ENCODE peak calls at places on chromosomes 2 and 18, in five cellular contexts. A is colonic mucosa; J is Panc1; X is endothelial cell; I is activated T-helper 2 cell treated with anti-CD3 and anti-CD28 coated beads, Interferon-gamma antibody, Interleukin-2, Interleukin-4, amounts not matched to agents 10 μg/mL and 5 μg/mL and 100 μg/mL, durations not matched to agents 14 hours and 24 hours and 36 hours. S is an unnamed sample.

GRCh38 chr2:183224933-183225332 is 100.7 kb downstream of the NUP35 start:
- DNase-seq in A (no peak), J (no peak), X (no peak), I (no peak), S (no peak)

GRCh38 chr2:189210250-189211075 is 30.9 kb upstream of the COL5A2 start:
- DNase-seq in A (peak), J (no peak), X (no peak), I (no peak), S (peak)

GRCh38 chr2:7595181-7595580 is 678.0 kb downstream of the RNF144A start:
- DNase-seq in A (no peak), J (no peak), X (no peak), I (no peak), S (no peak)

GRCh38 chr2:71609958-71610357 is 156.6 kb downstream of the DYSF start:
- DNase-seq in A (peak), J (peak), X (no peak), I (no peak), S (peak)

GRCh38 chr2:101617188-101617587 is 80.3 kb upstream of the MAP4K4 start:
- DNase-seq in A (no peak), J (no peak), X (no peak), I (no peak), S (no peak)

GRCh38 chr18:52888014-52888413 is 548.0 kb downstream of the DCC start:
- DNase-seq in A (no peak), J (no peak), X (no peak), I (no peak), S (no peak)

GRCh38 chr18:2480536-2480935 is 90.8 kb downstream of the METTL4 start:
- DNase-seq in A (no peak), J (no peak), X (no peak), I (no peak), S (no peak)

GRCh38 chr2:74415762-74416395 is 5.5 kb downstream of the C2orf81 start:
- DNase-seq in A (no peak), J (no peak), X (no peak), I (no peak), S (no peak)

GRCh38 chr2:156083707-156084494 is 248.6 kb downstream of the NR4A2 start:
- DNase-seq in A (peak), J (no peak), X (no peak), I (no peak), S (peak)

GRCh38 chr2:108396845-108397244 is 19.1 kb downstream of the SULT1C4 start:
- DNase-seq in A (no peak), J (no peak), X (no peak), I (no peak), S (peak)

GRCh38 chr2:219120082-219120481 is 40.5 kb downstream of the NHEJ1 start:
- DNase-seq in A (no peak), J (no peak), X (no peak), I (no peak), S (no peak)

GRCh38 chr2:191950132-191950885 is 103.4 kb upstream of the CAVIN2 start:
- DNase-seq in A (no peak), J (no peak), X (no peak), I (no peak), S (no peak)

GRCh38 chr2:116879646-116880045 is 934.8 kb upstream of the DDX18 start:
- DNase-seq in A (no peak), J (no peak), X (no peak), I (no peak), S (no peak)

GRCh38 chr18:56691530-56691929 is 40.4 kb downstream of the WDR7 start:
- DNase-seq in A (no peak), J (no peak), X (no peak), I (no peak), S (no peak)

GRCh38 chr18:51235011-51235789 is 37.7 kb upstream of the MEX3C start:
- DNase-seq in A (no peak), J (no peak), X (no peak), I (no peak), S (no peak)

GRCh38 chr2:48065096-48065495 is 158.8 kb upstream of the FBXO11 start:
- DNase-seq in A (no peak), J (no peak), X (no peak), I (no peak), S (no peak)

GRCh38 chr2:226799211-226799975 is at the start of gene IRS1:
- DNase-seq in A (peak), J (no peak), X (peak), I (peak), S (peak)

GRCh38 chr2:220315098-220315785 is 687.8 kb downstream of the SLC4A3 start:
- DNase-seq in A (no peak), J (no peak), X (no peak), I (no peak), S (no peak)

GRCh38 chr2:54655051-54655809 is 68.2 kb upstream of the EML6 start:
- DNase-seq in A (no peak), J (no peak), X (no peak), I (no peak), S (no peak)

GRCh38 chr2:177075254-177075653 is 137.3 kb upstream of the HNRNPA3 start:
- DNase-seq in A (no peak), J (no peak), X (no peak), I (no peak), S (no peak)

GRCh38 chr2:61135510-61135909 is 26.5 kb upstream of the C2orf74 start:
- DNase-seq in A (no peak), J (peak), X (no peak), I (no peak), S (peak)

GRCh38 chr2:39779926-39780325 is 868 bp upstream of the THUMPD2 start:
- DNase-seq in A (no peak), J (no peak), X (no peak), I (no peak), S (no peak)

GRCh38 chr18:36899289-36899688 is 70.4 kb downstream of the KIAA1328 start:
- DNase-seq in A (no peak), J (no peak), X (no peak), I (no peak), S (peak)